ENCODE peak calls at places on chromosome 21, in seven cellular contexts. One of them, this sample, is unnamed.

GRCh38 chr21:46411236-46411635 is 47.5 kb upstream of the DIP2A start:
- DNase-seq in spleen: no peak
- DNase-seq in IMR-90: no peak
- DNase-seq in right lobe of liver: no peak
- DNase-seq in MM.1S: no peak
- DNase-seq in mesendoderm: no peak
- DNase-seq in esophagus muscularis mucosa: no peak
- DNase-seq in this sample: no peak

GRCh38 chr21:31554511-31555022 is 104.9 kb upstream of the SOD1 start:
- DNase-seq in esophagus muscularis mucosa: no peak
- DNase-seq in spleen: no peak
- DNase-seq in mesendoderm: peak; percentile 90
- DNase-seq in MM.1S: peak; percentile 89
- DNase-seq in right lobe of liver: no peak
- DNase-seq in IMR-90: peak; percentile 5
- DNase-seq in this sample: no peak

GRCh38 chr21:31908106-31909031 is 35.5 kb downstream of the HUNK start:
- DNase-seq in spleen: no peak
- DNase-seq in esophagus muscularis mucosa: no peak
- DNase-seq in IMR-90: peak; percentile 84
- DNase-seq in mesendoderm: peak; percentile 74
- DNase-seq in MM.1S: no peak
- DNase-seq in right lobe of liver: no peak
- DNase-seq in this sample: peak; percentile 41

GRCh38 chr21:35206141-35207125 is 157.3 kb upstream of the RUNX1 start:
- DNase-seq in right lobe of liver: no peak
- DNase-seq in esophagus muscularis mucosa: no peak
- DNase-seq in spleen: no peak
- DNase-seq in MM.1S: peak; percentile 77
- DNase-seq in IMR-90: peak; percentile 32
- DNase-seq in mesendoderm: peak; percentile 33
- DNase-seq in this sample: no peak

GRCh38 chr21:36563301-36563926 is 83.5 kb upstream of the CLDN14 start:
- DNase-seq in mesendoderm: no peak
- DNase-seq in right lobe of liver: no peak
- DNase-seq in IMR-90: no peak
- DNase-seq in esophagus muscularis mucosa: no peak
- DNase-seq in MM.1S: no peak
- DNase-seq in spleen: no peak
- DNase-seq in this sample: no peak

GRCh38 chr21:40143822-40144525 is 276.7 kb downstream of the PCP4 start:
- DNase-seq in IMR-90: peak; percentile 18
- DNase-seq in right lobe of liver: peak; percentile 53
- DNase-seq in esophagus muscularis mucosa: no peak
- DNase-seq in MM.1S: peak; percentile 74
- DNase-seq in spleen: no peak
- DNase-seq in mesendoderm: peak; percentile 52
- DNase-seq in this sample: no peak

GRCh38 chr21:18614327-18614726 is 210.7 kb upstream of the TMPRSS15 start:
- DNase-seq in IMR-90: no peak
- DNase-seq in spleen: no peak
- DNase-seq in mesendoderm: no peak
- DNase-seq in MM.1S: no peak
- DNase-seq in esophagus muscularis mucosa: no peak
- DNase-seq in right lobe of liver: no peak
- DNase-seq in this sample: no peak

GRCh38 chr21:37631319-37632117 is 264.9 kb downstream of the DYRK1A start:
- DNase-seq in MM.1S: peak; percentile 88
- DNase-seq in spleen: no peak
- DNase-seq in IMR-90: no peak
- DNase-seq in right lobe of liver: no peak
- DNase-seq in mesendoderm: peak; percentile 66
- DNase-seq in esophagus muscularis mucosa: peak; percentile 47
- DNase-seq in this sample: no peak

GRCh38 chr21:15004721-15005370 is 60.0 kb downstream of the NRIP1 start:
- DNase-seq in spleen: no peak
- DNase-seq in esophagus muscularis mucosa: no peak
- DNase-seq in IMR-90: peak; percentile 73
- DNase-seq in MM.1S: no peak
- DNase-seq in right lobe of liver: no peak
- DNase-seq in mesendoderm: no peak
- DNase-seq in this sample: no peak

GRCh38 chr21:29114765-29115164 is 15.7 kb upstream of the MAP3K7CL start:
- DNase-seq in spleen: no peak
- DNase-seq in IMR-90: peak; percentile 92
- DNase-seq in MM.1S: no peak
- DNase-seq in mesendoderm: peak; percentile 75
- DNase-seq in esophagus muscularis mucosa: no peak
- DNase-seq in right lobe of liver: no peak
- DNase-seq in this sample: no peak

GRCh38 chr21:26814374-26814773 is 30.8 kb downstream of the ADAMTS1 start:
- DNase-seq in MM.1S: no peak
- DNase-seq in right lobe of liver: no peak
- DNase-seq in mesendoderm: no peak
- DNase-seq in esophagus muscularis mucosa: no peak
- DNase-seq in spleen: no peak
- DNase-seq in IMR-90: peak; percentile 61
- DNase-seq in this sample: no peak

GRCh38 chr21:32499249-32500055 is 85.9 kb downstream of the TCP10L start:
- DNase-seq in right lobe of liver: no peak
- DNase-seq in esophagus muscularis mucosa: no peak
- DNase-seq in IMR-90: peak; percentile 62
- DNase-seq in spleen: no peak
- DNase-seq in mesendoderm: no peak
- DNase-seq in MM.1S: no peak
- DNase-seq in this sample: no peak

GRCh38 chr21:18499761-18500376 is 96.3 kb upstream of the TMPRSS15 start:
- DNase-seq in esophagus muscularis mucosa: no peak
- DNase-seq in spleen: no peak
- DNase-seq in MM.1S: peak; percentile 73
- DNase-seq in mesendoderm: peak; percentile 44
- DNase-seq in IMR-90: peak; percentile 13
- DNase-seq in right lobe of liver: no peak
- DNase-seq in this sample: no peak

GRCh38 chr21:24025101-24025500 is 1582.2 kb downstream of the MRPL39 start:
- DNase-seq in spleen: no peak
- DNase-seq in right lobe of liver: no peak
- DNase-seq in MM.1S: no peak
- DNase-seq in IMR-90: no peak
- DNase-seq in esophagus muscularis mucosa: no peak
- DNase-seq in mesendoderm: no peak
- DNase-seq in this sample: no peak

GRCh38 chr21:31895069-31895851 is 22.4 kb downstream of the HUNK start:
- DNase-seq in mesendoderm: peak; percentile 79
- DNase-seq in right lobe of liver: no peak
- DNase-seq in spleen: no peak
- DNase-seq in MM.1S: no peak
- DNase-seq in IMR-90: peak; percentile 34
- DNase-seq in esophagus muscularis mucosa: no peak
- DNase-seq in this sample: no peak

GRCh38 chr21:14358775-14359174 is 24.2 kb downstream of the HSPA13 start:
- DNase-seq in esophagus muscularis mucosa: no peak
- DNase-seq in MM.1S: no peak
- DNase-seq in mesendoderm: no peak
- DNase-seq in spleen: no peak
- DNase-seq in right lobe of liver: no peak
- DNase-seq in IMR-90: no peak
- DNase-seq in this sample: no peak

GRCh38 chr21:28975401-28975800 is 17.3 kb downstream of the LTN1 start:
- DNase-seq in MM.1S: no peak
- DNase-seq in right lobe of liver: no peak
- DNase-seq in mesendoderm: no peak
- DNase-seq in esophagus muscularis mucosa: no peak
- DNase-seq in spleen: no peak
- DNase-seq in IMR-90: peak; percentile 45
- DNase-seq in this sample: no peak

GRCh38 chr21:36104306-36105300 is 30.3 kb upstream of the CBR3 start:
- DNase-seq in spleen: peak; percentile 79
- DNase-seq in esophagus muscularis mucosa: no peak
- DNase-seq in right lobe of liver: peak; percentile 55
- DNase-seq in IMR-90: peak; percentile 26
- DNase-seq in mesendoderm: peak; percentile 81
- DNase-seq in MM.1S: no peak
- DNase-seq in this sample: no peak

GRCh38 chr21:27035791-27036190 is 68.9 kb upstream of the ADAMTS5 start:
- DNase-seq in IMR-90: no peak
- DNase-seq in right lobe of liver: no peak
- DNase-seq in esophagus muscularis mucosa: no peak
- DNase-seq in MM.1S: no peak
- DNase-seq in mesendoderm: no peak
- DNase-seq in spleen: no peak
- DNase-seq in this sample: no peak

GRCh38 chr21:17900990-17901385 is 81.8 kb upstream of the C21orf91 start:
- DNase-seq in IMR-90: no peak
- DNase-seq in mesendoderm: peak; percentile 54
- DNase-seq in spleen: no peak
- DNase-seq in right lobe of liver: no peak
- DNase-seq in MM.1S: no peak
- DNase-seq in esophagus muscularis mucosa: no peak
- DNase-seq in this sample: no peak

GRCh38 chr21:26388731-26389231 is 184.3 kb downstream of the CYYR1 start:
- DNase-seq in spleen: no peak
- DNase-seq in esophagus muscularis mucosa: no peak
- DNase-seq in mesendoderm: peak; percentile 42
- DNase-seq in IMR-90: peak; percentile 38
- DNase-seq in right lobe of liver: no peak
- DNase-seq in MM.1S: no peak
- DNase-seq in this sample: no peak

GRCh38 chr21:35697321-35697808 is 363.0 kb downstream of the SETD4 start:
- DNase-seq in MM.1S: peak; percentile 93
- DNase-seq in esophagus muscularis mucosa: no peak
- DNase-seq in mesendoderm: no peak
- DNase-seq in spleen: no peak
- DNase-seq in IMR-90: peak; percentile 35
- DNase-seq in right lobe of liver: peak; percentile 62
- DNase-seq in this sample: peak; percentile 62

GRCh38 chr21:27371688-27372331 is 404.9 kb upstream of the ADAMTS5 start:
- DNase-seq in IMR-90: peak; percentile 71
- DNase-seq in mesendoderm: peak; percentile 95
- DNase-seq in spleen: no peak
- DNase-seq in MM.1S: no peak
- DNase-seq in esophagus muscularis mucosa: no peak
- DNase-seq in right lobe of liver: no peak
- DNase-seq in this sample: no peak

GRCh38 chr21:29938968-29939858 is 583 bp downstream of the GRIK1 start:
- DNase-seq in right lobe of liver: no peak
- DNase-seq in IMR-90: no peak
- DNase-seq in mesendoderm: peak; percentile 30
- DNase-seq in spleen: peak; percentile 68
- DNase-seq in MM.1S: no peak
- DNase-seq in esophagus muscularis mucosa: no peak
- DNase-seq in this sample: no peak

DNA sequence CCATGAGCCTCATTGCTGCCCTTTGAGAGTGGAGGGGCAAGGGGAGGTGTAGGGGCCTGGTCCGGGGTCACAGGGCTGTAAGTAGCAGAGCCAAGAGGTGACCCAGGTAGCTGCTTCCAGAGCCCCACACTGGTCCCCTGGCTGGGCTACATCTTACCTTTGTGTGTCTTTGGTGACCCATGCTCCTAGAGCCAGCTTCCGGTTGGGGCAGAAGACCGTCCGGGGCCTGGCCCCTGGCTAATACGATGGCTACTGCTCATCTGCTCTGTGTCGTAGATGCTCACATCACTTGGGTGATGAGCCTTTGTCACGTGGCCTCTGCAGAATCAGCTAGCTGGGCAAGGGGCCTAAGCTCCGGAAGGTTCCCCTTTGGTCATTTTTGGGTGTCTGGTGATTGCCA is 20.6 kb downstream of the ABCG1 start:
- DNase-seq in mesendoderm: no peak
- DNase-seq in esophagus muscularis mucosa: no peak
- DNase-seq in spleen: no peak
- DNase-seq in MM.1S: no peak
- DNase-seq in right lobe of liver: no peak
- DNase-seq in IMR-90: no peak
- DNase-seq in this sample: no peak
- H3K4me1 ChIP-seq in mesendoderm: no peaks in the 10 kb centered on the region
- H3K4me1 ChIP-seq in esophagus muscularis mucosa: peaks cover 44% of the 10 kb centered on the region
- H3K4me1 ChIP-seq in spleen: peaks cover 80% of the 10 kb centered on the region
- H3K4me1 ChIP-seq in MM.1S: peaks cover 27% of the 10 kb centered on the region
- H3K4me1 ChIP-seq in right lobe of liver: peaks cover 16% of the 10 kb centered on the region
- H3K4me1 ChIP-seq in IMR-90: peaks cover 8% of the 10 kb centered on the region
- H3K4me1 ChIP-seq in this sample: peaks cover 18% of the 10 kb centered on the region

GRCh38 chr21:16264314-16264713 is 534.5 kb downstream of the USP25 start:
- DNase-seq in mesendoderm: no peak
- DNase-seq in IMR-90: no peak
- DNase-seq in MM.1S: no peak
- DNase-seq in spleen: no peak
- DNase-seq in right lobe of liver: no peak
- DNase-seq in esophagus muscularis mucosa: no peak
- DNase-seq in this sample: no peak
- H3K4me3 ChIP-seq in mesendoderm: no peak overlapping the region
- H3K4me3 ChIP-seq in IMR-90: no peak overlapping the region
- H3K4me3 ChIP-seq in MM.1S: no peak overlapping the region
- H3K4me3 ChIP-seq in spleen: no peak overlapping the region
- H3K4me3 ChIP-seq in right lobe of liver: no peak overlapping the region
- H3K4me3 ChIP-seq in esophagus muscularis mucosa: no peak overlapping the region
- H3K4me3 ChIP-seq in this sample: no peak overlapping the region

GRCh38 chr21:38905328-38905727 is 99.6 kb downstream of the ETS2 start:
- DNase-seq in MM.1S: no peak
- DNase-seq in IMR-90: no peak
- DNase-seq in spleen: no peak
- DNase-seq in mesendoderm: no peak
- DNase-seq in right lobe of liver: no peak
- DNase-seq in esophagus muscularis mucosa: no peak
- DNase-seq in this sample: no peak

GRCh38 chr21:38902608-38903445 is 97.1 kb downstream of the ETS2 start:
- DNase-seq in mesendoderm: no peak
- DNase-seq in MM.1S: no peak
- DNase-seq in right lobe of liver: no peak
- DNase-seq in esophagus muscularis mucosa: no peak
- DNase-seq in IMR-90: no peak
- DNase-seq in spleen: no peak
- DNase-seq in this sample: no peak

GRCh38 chr21:38908537-38908936 is 102.8 kb downstream of the ETS2 start:
- DNase-seq in mesendoderm: no peak
- DNase-seq in IMR-90: no peak
- DNase-seq in MM.1S: no peak
- DNase-seq in esophagus muscularis mucosa: no peak
- DNase-seq in right lobe of liver: no peak
- DNase-seq in spleen: no peak
- DNase-seq in this sample: no peak

GRCh38 chr21:38903578-38904193 is 98.0 kb downstream of the ETS2 start:
- DNase-seq in spleen: no peak
- DNase-seq in esophagus muscularis mucosa: no peak
- DNase-seq in IMR-90: no peak
- DNase-seq in mesendoderm: no peak
- DNase-seq in MM.1S: no peak
- DNase-seq in right lobe of liver: peak; percentile 92
- DNase-seq in this sample: no peak

GRCh38 chr21:38905751-38906150 is 100.0 kb downstream of the ETS2 start:
- DNase-seq in MM.1S: no peak
- DNase-seq in IMR-90: no peak
- DNase-seq in spleen: no peak
- DNase-seq in mesendoderm: no peak
- DNase-seq in right lobe of liver: no peak
- DNase-seq in esophagus muscularis mucosa: no peak
- DNase-seq in this sample: no peak
- H3K4me1 ChIP-seq in MM.1S: no peaks in the 10 kb centered on the region
- H3K4me1 ChIP-seq in IMR-90: peaks cover 7% of the 10 kb centered on the region
- H3K4me1 ChIP-seq in spleen: peaks cover 35% of the 10 kb centered on the region
- H3K4me1 ChIP-seq in mesendoderm: no peaks in the 10 kb centered on the region
- H3K4me1 ChIP-seq in right lobe of liver: peaks cover 46% of the 10 kb centered on the region
- H3K4me1 ChIP-seq in esophagus muscularis mucosa: peaks cover 36% of the 10 kb centered on the region
- H3K4me1 ChIP-seq in this sample: peaks cover 7% of the 10 kb centered on the region

GRCh38 chr21:42671778-42672593 is 18.6 kb downstream of the PDE9A start:
- DNase-seq in spleen: no peak
- DNase-seq in mesendoderm: no peak
- DNase-seq in esophagus muscularis mucosa: no peak
- DNase-seq in IMR-90: no peak
- DNase-seq in right lobe of liver: no peak
- DNase-seq in MM.1S: no peak
- DNase-seq in this sample: no peak
- H3K4me3 ChIP-seq in spleen: no peak overlapping the region
- H3K4me3 ChIP-seq in mesendoderm: no peak overlapping the region
- H3K4me3 ChIP-seq in esophagus muscularis mucosa: no peak overlapping the region
- H3K4me3 ChIP-seq in IMR-90: no peak overlapping the region
- H3K4me3 ChIP-seq in right lobe of liver: no peak overlapping the region
- H3K4me3 ChIP-seq in MM.1S: no peak overlapping the region
- H3K4me3 ChIP-seq in this sample: no peak overlapping the region